ENCODE peak calls at places on chromosomes 16 and 17, in seven cellular contexts. One of them, this sample, is unnamed.

GRCh38 chr16:4767872-4768548 is 1.0 kb upstream of the ZNF500 start:
- DNase-seq in BJ: no peak
- DNase-seq in heart left ventricle: no peak
- DNase-seq in gastrocnemius medialis: no peak
- DNase-seq in MCF 10A: peak
- DNase-seq in CD4-positive, alpha-beta T cell: no peak
- DNase-seq in thoracic aorta: no peak
- DNase-seq in this sample: no peak

GRCh38 chr17:6435968-6436367 is 1.0 kb upstream of the AIPL1 start:
- DNase-seq in BJ: no peak
- DNase-seq in heart left ventricle: peak
- DNase-seq in gastrocnemius medialis: peak
- DNase-seq in MCF 10A: peak
- DNase-seq in CD4-positive, alpha-beta T cell: peak
- DNase-seq in thoracic aorta: no peak
- DNase-seq in this sample: peak

GRCh38 chr17:32264140-32264799 is 1.4 kb upstream of the RHBDL3 start:
- DNase-seq in BJ: no peak
- DNase-seq in heart left ventricle: no peak
- DNase-seq in gastrocnemius medialis: no peak
- DNase-seq in MCF 10A: no peak
- DNase-seq in CD4-positive, alpha-beta T cell: no peak
- DNase-seq in thoracic aorta: no peak
- DNase-seq in this sample: no peak

GRCh38 chr17:64250211-64250835 is 12.7 kb downstream of the TEX2 start:
- DNase-seq in BJ: no peak
- DNase-seq in heart left ventricle: no peak
- DNase-seq in gastrocnemius medialis: no peak
- DNase-seq in MCF 10A: no peak
- DNase-seq in CD4-positive, alpha-beta T cell: no peak
- DNase-seq in thoracic aorta: no peak
- DNase-seq in this sample: no peak

GRCh38 chr17:4679652-4680051 is 24.3 kb downstream of the PELP1 start:
- DNase-seq in BJ: peak
- DNase-seq in heart left ventricle: no peak
- DNase-seq in gastrocnemius medialis: no peak
- DNase-seq in MCF 10A: peak
- DNase-seq in CD4-positive, alpha-beta T cell: no peak
- DNase-seq in thoracic aorta: no peak
- DNase-seq in this sample: peak

GRCh38 chr16:23124315-23124714 is 24.9 kb downstream of the USP31 start:
- DNase-seq in BJ: no peak
- DNase-seq in heart left ventricle: peak
- DNase-seq in gastrocnemius medialis: peak
- DNase-seq in MCF 10A: peak
- DNase-seq in CD4-positive, alpha-beta T cell: no peak
- DNase-seq in thoracic aorta: no peak
- DNase-seq in this sample: no peak

GRCh38 chr17:5020502-5021023 is 14.7 kb downstream of the SLC52A1 start:
- DNase-seq in BJ: no peak
- DNase-seq in heart left ventricle: no peak
- DNase-seq in gastrocnemius medialis: no peak
- DNase-seq in MCF 10A: no peak
- DNase-seq in CD4-positive, alpha-beta T cell: no peak
- DNase-seq in thoracic aorta: no peak
- DNase-seq in this sample: no peak

GRCh38 chr16:11627822-11628457 is 40.3 kb upstream of the SNN start:
- DNase-seq in BJ: peak
- DNase-seq in heart left ventricle: no peak
- DNase-seq in gastrocnemius medialis: no peak
- DNase-seq in MCF 10A: peak
- DNase-seq in CD4-positive, alpha-beta T cell: no peak
- DNase-seq in thoracic aorta: no peak
- DNase-seq in this sample: no peak

GRCh38 chr17:5530265-5530782 is 44.0 kb downstream of the MIS12 start:
- DNase-seq in BJ: no peak
- DNase-seq in heart left ventricle: no peak
- DNase-seq in gastrocnemius medialis: no peak
- DNase-seq in MCF 10A: no peak
- DNase-seq in CD4-positive, alpha-beta T cell: no peak
- DNase-seq in thoracic aorta: no peak
- DNase-seq in this sample: no peak

GRCh38 chr17:48153711-48154642 is 46.4 kb downstream of the SNX11 start:
- DNase-seq in BJ: no peak
- DNase-seq in heart left ventricle: no peak
- DNase-seq in gastrocnemius medialis: no peak
- DNase-seq in MCF 10A: peak
- DNase-seq in CD4-positive, alpha-beta T cell: no peak
- DNase-seq in thoracic aorta: no peak
- DNase-seq in this sample: peak
- TF ChIP-seq CTCF in BJ: peak
- TF ChIP-seq CTCF in heart left ventricle: peak
- TF ChIP-seq CTCF in gastrocnemius medialis: peak
- TF ChIP-seq CTCF in MCF 10A: peak
- TF ChIP-seq CTCF in CD4-positive, alpha-beta T cell: no peak
- TF ChIP-seq CTCF in thoracic aorta: no peak
- TF ChIP-seq CTCF in this sample: peak

GRCh38 chr17:81683584-81684441 is at the start of the genes ARL16 and HGS:
- DNase-seq in BJ: peak
- DNase-seq in heart left ventricle: peak
- DNase-seq in gastrocnemius medialis: peak
- DNase-seq in MCF 10A: peak
- DNase-seq in CD4-positive, alpha-beta T cell: peak
- DNase-seq in thoracic aorta: peak
- DNase-seq in this sample: peak
- TF ChIP-seq CTCF in BJ: no peak
- TF ChIP-seq CTCF in heart left ventricle: no peak
- TF ChIP-seq CTCF in gastrocnemius medialis: no peak
- TF ChIP-seq CTCF in MCF 10A: no peak
- TF ChIP-seq CTCF in CD4-positive, alpha-beta T cell: no peak
- TF ChIP-seq CTCF in thoracic aorta: no peak
- TF ChIP-seq CTCF in this sample: no peak

GRCh38 chr16:3761375-3762079 is 44.2 kb upstream of the TRAP1 start:
- DNase-seq in BJ: no peak
- DNase-seq in heart left ventricle: no peak
- DNase-seq in gastrocnemius medialis: no peak
- DNase-seq in MCF 10A: no peak
- DNase-seq in CD4-positive, alpha-beta T cell: no peak
- DNase-seq in thoracic aorta: no peak
- DNase-seq in this sample: no peak

GRCh38 chr16:3764409-3764808 is 47.1 kb upstream of the TRAP1 start:
- DNase-seq in BJ: no peak
- DNase-seq in heart left ventricle: no peak
- DNase-seq in gastrocnemius medialis: no peak
- DNase-seq in MCF 10A: no peak
- DNase-seq in CD4-positive, alpha-beta T cell: no peak
- DNase-seq in thoracic aorta: no peak
- DNase-seq in this sample: no peak

GRCh38 chr16:3759736-3760135 is 42.4 kb upstream of the TRAP1 start:
- DNase-seq in BJ: no peak
- DNase-seq in heart left ventricle: no peak
- DNase-seq in gastrocnemius medialis: no peak
- DNase-seq in MCF 10A: no peak
- DNase-seq in CD4-positive, alpha-beta T cell: no peak
- DNase-seq in thoracic aorta: no peak
- DNase-seq in this sample: no peak

GRCh38 chr16:3760518-3760917 is 43.2 kb upstream of the TRAP1 start:
- DNase-seq in BJ: no peak
- DNase-seq in heart left ventricle: no peak
- DNase-seq in gastrocnemius medialis: no peak
- DNase-seq in MCF 10A: no peak
- DNase-seq in CD4-positive, alpha-beta T cell: no peak
- DNase-seq in thoracic aorta: no peak
- DNase-seq in this sample: no peak

GRCh38 chr16:3762080-3762750 is 44.9 kb upstream of the TRAP1 start:
- DNase-seq in BJ: no peak
- DNase-seq in heart left ventricle: no peak
- DNase-seq in gastrocnemius medialis: no peak
- DNase-seq in MCF 10A: no peak
- DNase-seq in CD4-positive, alpha-beta T cell: no peak
- DNase-seq in thoracic aorta: no peak
- DNase-seq in this sample: no peak
- TF ChIP-seq CTCF in BJ: no peak
- TF ChIP-seq CTCF in heart left ventricle: no peak
- TF ChIP-seq CTCF in gastrocnemius medialis: no peak
- TF ChIP-seq CTCF in MCF 10A: no peak
- TF ChIP-seq CTCF in CD4-positive, alpha-beta T cell: no peak
- TF ChIP-seq CTCF in thoracic aorta: no peak
- TF ChIP-seq CTCF in this sample: no peak

DNA sequence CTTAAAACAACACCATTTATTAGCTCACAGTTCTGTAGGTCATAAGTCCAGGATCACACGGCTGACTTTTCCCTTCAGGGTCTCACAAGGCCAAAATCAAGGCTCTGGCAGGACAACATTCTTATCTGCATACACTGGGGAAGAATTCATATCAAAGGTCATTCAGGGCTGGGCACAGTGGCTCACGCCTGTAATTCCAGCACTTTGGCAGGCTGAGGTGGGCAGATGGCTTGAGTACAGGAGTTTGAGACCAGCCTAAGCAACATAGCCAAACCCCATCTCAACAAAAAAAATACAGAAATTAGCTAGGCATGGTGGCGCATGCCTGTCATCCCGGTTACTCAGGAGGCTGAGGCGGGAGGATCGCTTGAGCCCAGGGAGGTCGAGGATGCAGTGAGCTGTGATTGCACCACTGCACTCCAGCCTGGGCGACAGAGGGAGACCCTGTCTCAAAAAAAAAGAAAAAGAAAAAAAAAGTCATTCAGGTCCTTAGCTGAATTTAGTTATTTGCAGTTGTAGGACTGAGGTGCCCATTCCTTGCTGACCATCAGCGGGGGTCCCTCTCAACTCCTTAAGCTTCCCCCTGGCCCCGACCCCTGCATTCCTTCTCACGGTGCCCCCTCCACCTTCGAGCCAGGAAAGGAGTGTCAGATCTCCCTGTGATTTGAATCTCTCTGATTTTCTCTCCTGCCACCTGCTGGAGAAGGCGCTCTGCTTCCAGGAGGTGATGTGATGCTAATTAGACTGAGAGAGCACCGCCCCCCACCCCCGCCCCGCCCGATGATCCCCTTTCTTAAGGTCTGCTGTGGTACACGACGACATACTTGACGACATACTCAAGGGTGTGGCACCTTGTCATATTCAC is 91.8 kb upstream of the CLEC18A start:
- DNase-seq in BJ: no peak
- DNase-seq in heart left ventricle: peak
- DNase-seq in gastrocnemius medialis: no peak
- DNase-seq in MCF 10A: peak
- DNase-seq in CD4-positive, alpha-beta T cell: no peak
- DNase-seq in thoracic aorta: no peak
- DNase-seq in this sample: no peak
- TF ChIP-seq CTCF in BJ: no peak
- TF ChIP-seq CTCF in heart left ventricle: peak
- TF ChIP-seq CTCF in gastrocnemius medialis: peak
- TF ChIP-seq CTCF in MCF 10A: peak
- TF ChIP-seq CTCF in CD4-positive, alpha-beta T cell: no peak
- TF ChIP-seq CTCF in thoracic aorta: peak
- TF ChIP-seq CTCF in this sample: peak

GRCh38 chr17:45021607-45022287 is 29.7 kb downstream of the DCAKD start:
- DNase-seq in BJ: no peak
- DNase-seq in heart left ventricle: peak
- DNase-seq in gastrocnemius medialis: peak
- DNase-seq in MCF 10A: peak
- DNase-seq in CD4-positive, alpha-beta T cell: peak
- DNase-seq in thoracic aorta: no peak
- DNase-seq in this sample: no peak

GRCh38 chr17:45019177-45019711 is 32.2 kb downstream of the DCAKD start:
- DNase-seq in BJ: no peak
- DNase-seq in heart left ventricle: peak
- DNase-seq in gastrocnemius medialis: no peak
- DNase-seq in MCF 10A: peak
- DNase-seq in CD4-positive, alpha-beta T cell: no peak
- DNase-seq in thoracic aorta: no peak
- DNase-seq in this sample: no peak

GRCh38 chr17:45022655-45023339 is 28.6 kb downstream of the DCAKD start:
- DNase-seq in BJ: no peak
- DNase-seq in heart left ventricle: no peak
- DNase-seq in gastrocnemius medialis: no peak
- DNase-seq in MCF 10A: no peak
- DNase-seq in CD4-positive, alpha-beta T cell: no peak
- DNase-seq in thoracic aorta: no peak
- DNase-seq in this sample: no peak

GRCh38 chr17:45020354-45021138 is 30.9 kb downstream of the DCAKD start:
- DNase-seq in BJ: no peak
- DNase-seq in heart left ventricle: no peak
- DNase-seq in gastrocnemius medialis: no peak
- DNase-seq in MCF 10A: no peak
- DNase-seq in CD4-positive, alpha-beta T cell: no peak
- DNase-seq in thoracic aorta: no peak
- DNase-seq in this sample: peak

GRCh38 chr17:45022288-45022648 is 29.2 kb downstream of the DCAKD start:
- DNase-seq in BJ: no peak
- DNase-seq in heart left ventricle: no peak
- DNase-seq in gastrocnemius medialis: no peak
- DNase-seq in MCF 10A: no peak
- DNase-seq in CD4-positive, alpha-beta T cell: no peak
- DNase-seq in thoracic aorta: no peak
- DNase-seq in this sample: no peak
- TF ChIP-seq CTCF in BJ: no peak
- TF ChIP-seq CTCF in heart left ventricle: no peak
- TF ChIP-seq CTCF in gastrocnemius medialis: peak
- TF ChIP-seq CTCF in MCF 10A: no peak
- TF ChIP-seq CTCF in CD4-positive, alpha-beta T cell: peak
- TF ChIP-seq CTCF in thoracic aorta: peak
- TF ChIP-seq CTCF in this sample: no peak

DNA sequence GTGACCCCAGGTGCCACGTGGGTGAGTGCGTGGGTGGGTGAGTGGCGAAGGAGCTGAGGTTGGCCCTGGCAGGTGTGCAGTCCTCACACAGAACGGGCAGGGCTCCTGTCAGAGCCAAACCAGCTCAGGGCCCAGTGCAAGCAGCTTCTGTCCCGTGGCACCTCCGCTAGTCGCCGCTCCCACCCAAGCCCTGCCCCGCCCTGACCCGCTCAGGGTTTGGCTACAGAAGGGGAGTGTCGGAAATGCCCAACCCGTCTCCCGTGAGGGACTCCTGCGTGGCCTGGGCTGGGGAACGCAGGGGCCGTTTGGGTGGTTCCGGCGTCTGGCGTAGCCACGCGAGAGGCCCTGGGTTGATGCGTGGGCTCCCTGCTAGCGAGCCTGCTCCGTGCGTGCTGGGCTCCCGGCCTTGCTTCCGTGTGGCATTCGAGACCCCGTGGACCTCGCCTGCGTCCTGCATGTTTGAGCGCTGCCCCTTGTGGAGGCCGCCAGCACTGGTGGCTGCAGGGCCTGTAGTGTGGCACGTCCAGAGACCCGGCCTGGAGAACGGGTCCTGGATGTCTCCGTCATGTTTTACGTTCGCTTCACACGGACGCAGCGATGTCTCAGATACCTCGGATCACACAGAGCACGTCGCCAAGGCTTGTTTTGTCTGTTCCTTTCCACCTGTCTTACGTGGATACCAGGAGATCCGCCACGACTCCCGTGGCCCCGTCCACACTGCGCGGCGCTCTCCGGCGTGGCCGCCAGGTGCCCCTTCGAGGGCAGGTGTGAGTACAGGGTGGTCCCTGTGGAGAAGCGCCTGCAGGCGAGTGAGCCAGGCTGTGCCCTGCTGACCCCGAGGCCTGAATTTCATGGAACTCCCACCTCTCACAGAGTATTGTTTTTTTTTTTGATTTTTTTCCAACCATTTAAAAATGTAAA is 10.2 kb downstream of the CAPN15 start:
- DNase-seq in BJ: no peak
- DNase-seq in heart left ventricle: no peak
- DNase-seq in gastrocnemius medialis: no peak
- DNase-seq in MCF 10A: no peak
- DNase-seq in CD4-positive, alpha-beta T cell: no peak
- DNase-seq in thoracic aorta: no peak
- DNase-seq in this sample: no peak
- TF ChIP-seq CTCF in BJ: peak
- TF ChIP-seq CTCF in heart left ventricle: no peak
- TF ChIP-seq CTCF in gastrocnemius medialis: no peak
- TF ChIP-seq CTCF in MCF 10A: no peak
- TF ChIP-seq CTCF in CD4-positive, alpha-beta T cell: no peak
- TF ChIP-seq CTCF in thoracic aorta: no peak
- TF ChIP-seq CTCF in this sample: peak

This sample was measured in astrocyte of the cerebellum.